ENCODE peak calls at places on chromosomes 7 and 10, in nine cellular contexts. L is fibroblast of lung, N is ovary, S is right atrium auricular region, Q is transverse colon, T is cardiac muscle cell, I is tibial artery, R is A549, P is suprapubic skin. K is an unnamed sample.

GRCh38 chr10:129057856-129058663 is 409.0 kb upstream of the MGMT start:
- DNase-seq in N (no peak), L (no peak), T (no peak), Q (peak; percentile 57), S (no peak), R (no peak), P (no peak), I (no peak), K (peak; percentile 52)

GRCh38 chr7:132240262-132240661 is 336.0 kb downstream of the PLXNA4 start:
- DNase-seq in T (no peak), L (no peak), I (no peak), S (no peak), Q (peak; percentile 72), P (no peak), R (no peak), N (no peak), K (no peak)

GRCh38 chr10:106571216-106571954 is 593.1 kb downstream of the SORCS1 start:
- DNase-seq in P (no peak), S (no peak), I (no peak), T (peak; percentile 42), Q (no peak), N (no peak), L (peak; percentile 35), R (peak; percentile 20), K (no peak)

GRCh38 chr10:86087716-86088115 is 278.9 kb downstream of the GRID1 start:
- DNase-seq in S (no peak), P (peak; percentile 24), I (no peak), L (no peak), R (no peak), N (no peak), T (no peak), Q (no peak), K (no peak)

GRCh38 chr10:121188005-121188404 is 336.8 kb downstream of the WDR11 start:
- DNase-seq in S (no peak), N (no peak), T (peak; percentile 67), P (no peak), I (peak; percentile 39), Q (peak; percentile 28), R (no peak), L (no peak), K (no peak)

GRCh38 chr10:58480321-58480720 is 32.4 kb upstream of the BICC1 start:
- DNase-seq in Q (no peak), S (no peak), N (no peak), I (no peak), T (no peak), R (no peak), L (peak; percentile 37), P (no peak), K (no peak)

GRCh38 chr10:71266918-71267442 is 52.1 kb upstream of the SLC29A3 start:
- DNase-seq in L (no peak), P (no peak), N (no peak), R (no peak), S (no peak), I (no peak), Q (no peak), T (no peak), K (no peak)

GRCh38 chr10:103917326-103918052 is 495 bp downstream of the STN1 start:
- DNase-seq in P (peak; percentile 82), N (no peak), Q (peak; percentile 61), T (peak; percentile 53), S (peak; percentile 67), I (peak; percentile 48), L (peak; percentile 51), R (peak; percentile 68), K (no peak)

GRCh38 chr7:116167177-116167576 is 43.2 kb upstream of the TES start:
- DNase-seq in T (no peak), R (no peak), L (no peak), P (no peak), N (no peak), S (no peak), Q (no peak), I (no peak), K (no peak)

GRCh38 chr10:117074621-117075020 is 63.4 kb downstream of the VAX1 start:
- DNase-seq in N (no peak), T (no peak), S (no peak), P (no peak), Q (peak; percentile 31), L (no peak), I (no peak), R (peak; percentile 32), K (no peak)

GRCh38 chr10:97648557-97649404 is 8.3 kb downstream of the PI4K2A start:
- DNase-seq in R (peak; percentile 87), S (no peak), N (no peak), I (peak; percentile 58), Q (no peak), L (peak; percentile 95), T (no peak), P (no peak), K (peak; percentile 4)

GRCh38 chr10:121195524-121195910 is 344.4 kb downstream of the WDR11 start:
- DNase-seq in N (no peak), Q (no peak), L (no peak), P (no peak), R (no peak), T (no peak), S (no peak), I (no peak), K (no peak)

GRCh38 chr7:102306916-102307677 is 20.4 kb downstream of the SH2B2 start:
- DNase-seq in Q (peak; percentile 89), T (no peak), P (no peak), L (peak; percentile 61), I (peak; percentile 54), S (no peak), R (peak; percentile 59), N (no peak), K (no peak)

GRCh38 chr7:19143930-19144574 is 1.2 kb downstream of the FERD3L start:
- DNase-seq in L (no peak), I (no peak), S (no peak), Q (no peak), T (no peak), R (no peak), P (no peak), N (no peak), K (no peak)

GRCh38 chr7:43700059-43700501 is 29.2 kb downstream of the COA1 start:
- DNase-seq in T (peak; percentile 50), I (no peak), N (no peak), L (peak; percentile 68), P (no peak), R (peak; percentile 56), S (no peak), Q (no peak), K (no peak)

GRCh38 chr10:78656397-78656796 is 412.4 kb upstream of the ZMIZ1 start:
- DNase-seq in N (no peak), T (no peak), L (no peak), S (no peak), R (no peak), P (no peak), Q (no peak), I (no peak), K (no peak)
- H3K4me1 ChIP-seq in N (peaks cover 4% of the 10 kb centered on the region), T (peaks cover 13% of the 10 kb centered on the region), L (no peaks in the 10 kb centered on the region), S (no peaks in the 10 kb centered on the region), R (no peaks in the 10 kb centered on the region), P (no peaks in the 10 kb centered on the region), Q (peaks cover 4% of the 10 kb centered on the region), I (no peaks in the 10 kb centered on the region), K (no peaks in the 10 kb centered on the region)

GRCh38 chr7:139683137-139683871 is 94.5 kb downstream of the HIPK2 start:
- DNase-seq in S (no peak), Q (peak; percentile 35), T (no peak), L (peak; percentile 90), P (no peak), N (no peak), I (no peak), R (no peak), K (no peak)
- H3K4me1 ChIP-seq in S (no peaks in the 10 kb centered on the region), Q (peaks cover 18% of the 10 kb centered on the region), T (peaks cover 48% of the 10 kb centered on the region), L (peaks cover 42% of the 10 kb centered on the region), P (peaks cover 16% of the 10 kb centered on the region), N (peaks cover 10% of the 10 kb centered on the region), I (peaks cover 50% of the 10 kb centered on the region), R (peaks cover 56% of the 10 kb centered on the region), K (peaks cover 22% of the 10 kb centered on the region)

GRCh38 chr7:129785457-129786178 is 167.1 kb downstream of the UBE2H start:
- DNase-seq in R (no peak), Q (no peak), S (no peak), T (no peak), I (no peak), L (no peak), P (peak; percentile 51), N (no peak), K (no peak)

GRCh38 chr7:129783097-129783919 is 169.5 kb downstream of the UBE2H start:
- DNase-seq in L (no peak), Q (no peak), N (no peak), I (no peak), P (peak; percentile 50), S (no peak), T (no peak), R (no peak), K (no peak)

GRCh38 chr7:129786179-129786514 is 166.6 kb downstream of the UBE2H start:
- DNase-seq in L (no peak), R (no peak), T (no peak), Q (no peak), S (no peak), P (no peak), N (no peak), I (no peak), K (no peak)

GRCh38 chr7:129784783-129785456 is 167.8 kb downstream of the UBE2H start:
- DNase-seq in P (peak; percentile 60), L (no peak), R (no peak), S (no peak), N (no peak), T (no peak), Q (peak; percentile 61), I (no peak), K (no peak)

GRCh38 chr7:129784437-129784782 is 168.3 kb downstream of the UBE2H start:
- DNase-seq in R (no peak), N (no peak), Q (no peak), L (no peak), P (no peak), T (no peak), I (no peak), S (no peak), K (no peak)
- H3K4me1 ChIP-seq in R (peaks cover 4% of the 10 kb centered on the region), N (peaks cover 3% of the 10 kb centered on the region), Q (peaks cover 55% of the 10 kb centered on the region), L (no peaks in the 10 kb centered on the region), P (peaks cover 65% of the 10 kb centered on the region), T (peaks cover 4% of the 10 kb centered on the region), I (peaks cover 53% of the 10 kb centered on the region), S (no peaks in the 10 kb centered on the region), K (peaks cover 23% of the 10 kb centered on the region)

GRCh38 chr7:885261-885892 is 9.0 kb downstream of the GET4 start:
- DNase-seq in T (no peak), I (no peak), S (no peak), R (no peak), L (no peak), Q (no peak), N (no peak), P (peak; percentile 59), K (no peak)
- H3K4me1 ChIP-seq in T (no peaks in the 10 kb centered on the region), I (peaks cover 7% of the 10 kb centered on the region), S (no peaks in the 10 kb centered on the region), R (no peaks in the 10 kb centered on the region), L (no peaks in the 10 kb centered on the region), Q (peaks cover 13% of the 10 kb centered on the region), N (peaks cover 22% of the 10 kb centered on the region), P (peaks cover 43% of the 10 kb centered on the region), K (no peaks in the 10 kb centered on the region)

K was measured in naive thymus-derived CD4-positive, alpha-beta T cell.